ENCODE peak calls at places on chromosomes 4 and X, in six cellular contexts. N is stimulated activated CD8-positive, alpha-beta memory T cell treated with anti-CD3 and anti-CD28 coated beads, Interleukin-2, amount 100 ng/mL, for 1 hour; D is fibroblast of lung; F is activated T-helper 9 cell treated with anti-CD3 and anti-CD28 coated beads, Interleukin-2, amount 50 U/mL, for 16 hours; R is upper lobe of right lung; A is AG09319. Y is an unnamed sample.

GRCh38 chr4:82776925-82777542 is 21.6 kb downstream of the SCD5 start:
- DNase-seq in N (no peak), D (peak), F (no peak), R (no peak), A (peak), Y (no peak)

GRCh38 chr4:109826719-109827118 is 1.1 kb upstream of the RRH start:
- DNase-seq in N (no peak), R (no peak), D (peak), A (no peak), F (no peak), Y (no peak)

GRCh38 chrX:119041175-119041574 is 31.6 kb upstream of the CT47C1 start:
- DNase-seq in A (peak), R (no peak), N (no peak), F (no peak), D (peak), Y (no peak)

GRCh38 chr4:32135642-32136041 is 1415.5 kb downstream of the PCDH7 start:
- DNase-seq in D (peak), N (no peak), F (no peak), A (no peak), R (no peak), Y (no peak)

GRCh38 chr4:70705146-70705855 is 16.5 kb upstream of the RUFY3 start:
- DNase-seq in R (peak), A (no peak), F (peak), D (peak), N (peak), Y (peak)

GRCh38 chr4:9146967-9147366 is 23.2 kb upstream of the FAM90A26 start:
- DNase-seq in F (no peak), R (no peak), D (no peak), A (no peak), N (no peak), Y (no peak)

GRCh38 chr4:75598390-75598789 is 31.9 kb downstream of the CDKL2 start:
- DNase-seq in R (no peak), N (no peak), A (no peak), F (no peak), D (peak), Y (no peak)

GRCh38 chr4:96992443-96992842 is 1150.8 kb downstream of the STPG2 start:
- DNase-seq in A (no peak), F (no peak), D (no peak), R (no peak), N (no peak), Y (no peak)

GRCh38 chr4:40990202-40990898 is 224.0 kb downstream of the APBB2 start:
- DNase-seq in N (no peak), A (peak), D (peak), R (no peak), F (no peak), Y (no peak)

GRCh38 chrX:153305941-153306464 is 15.6 kb downstream of the PNMA6F start:
- DNase-seq in R (no peak), F (no peak), D (no peak), A (no peak), N (no peak), Y (no peak)

GRCh38 chr4:79390890-79391289 is 17.1 kb downstream of the GK2 start:
- DNase-seq in R (no peak), A (no peak), F (no peak), D (no peak), N (no peak), Y (no peak)

GRCh38 chrX:126137899-126138298 is 28.2 kb downstream of the DCAF12L2 start:
- DNase-seq in N (no peak), R (no peak), F (no peak), D (no peak), A (no peak), Y (no peak)

GRCh38 chrX:154981116-154981411 is 41.5 kb downstream of the F8 start:
- DNase-seq in A (no peak), F (no peak), N (no peak), D (no peak), R (no peak), Y (no peak)

GRCh38 chr4:2024683-2025082 is 15.9 kb upstream of the NELFA start:
- DNase-seq in D (no peak), N (no peak), A (no peak), F (no peak), R (no peak), Y (no peak)

GRCh38 chr4:111923786-111924185 is 221.5 kb upstream of the FAM241A start:
- DNase-seq in F (no peak), A (no peak), D (no peak), R (no peak), N (no peak), Y (no peak)

GRCh38 chrX:4118666-4119530 is 405.4 kb upstream of the PRKX start:
- DNase-seq in A (no peak), D (no peak), R (no peak), N (no peak), F (no peak), Y (no peak)

GRCh38 chr4:151359576-151359975 is 34.2 kb upstream of the SH3D19 start:
- DNase-seq in D (no peak), F (no peak), R (no peak), A (no peak), N (no peak), Y (no peak)

GRCh38 chrX:129739591-129739990 is 812 bp downstream of the XPNPEP2 start:
- DNase-seq in D (no peak), F (no peak), R (no peak), A (no peak), N (no peak), Y (no peak)

GRCh38 chr4:188107931-188108843 is 1.2 kb downstream of the TRIML2 start:
- DNase-seq in N (no peak), A (no peak), R (no peak), D (peak), F (no peak), Y (no peak)

GRCh38 chrX:1481636-1482529 is 29.2 kb upstream of the ASMTL start:
- DNase-seq in A (peak), F (peak), R (peak), N (peak), D (peak), Y (peak)

GRCh38 chr4:160038560-160038959 is 935.7 kb downstream of the RAPGEF2 start:
- DNase-seq in N (no peak), R (no peak), F (no peak), A (no peak), D (no peak), Y (no peak)

Y was measured in activated naive CD4-positive, alpha-beta T cell treated with anti-CD3 and anti-CD28 coated beads, Interleukin-2, amount 50 U/mL, for 72 hours.